ENCODE peak calls at places on chromosomes 16 and 17, in eight cellular contexts. Y is astrocyte of the spinal cord, O is sciatic nerve, H is Calu3, R is activated gamma-delta T cell treated with Interleukin-2 at 50 U/mL for 16 hours, D is stromal cell of bone marrow, L is activated B cell treated with CpG ODN at 0.5 μM for 24 hours, E is germinal center. M is an unnamed sample.

GRCh38 chr16:72844225-72844920 is 203.6 kb downstream of the ZFHX3 start:
- DNase-seq in Y (no peak), O (peak), H (no peak), R (no peak), D (no peak), L (no peak), E (no peak), M (peak)

GRCh38 chr17:29906969-29907368 is 23.1 kb downstream of the SSH2 start:
- DNase-seq in Y (no peak), O (no peak), H (no peak), R (no peak), D (no peak), L (no peak), E (no peak), M (no peak)

GRCh38 chr16:86632206-86632605 is 53.9 kb downstream of the FOXL1 start:
- DNase-seq in Y (no peak), O (peak), H (peak), R (no peak), D (no peak), L (no peak), E (no peak), M (no peak)

GRCh38 chr16:4612474-4612931 is 2.2 kb downstream of the UBALD1 start:
- DNase-seq in Y (no peak), O (no peak), H (no peak), R (no peak), D (no peak), L (no peak), E (no peak), M (no peak)

GRCh38 chr17:1455291-1455747 is 713 bp downstream of the CRK start:
- DNase-seq in Y (peak), O (peak), H (peak), R (peak), D (peak), L (peak), E (peak), M (peak)

GRCh38 chr16:29663020-29663828 is at the start of gene SPN:
- DNase-seq in Y (no peak), O (no peak), H (no peak), R (peak), D (no peak), L (no peak), E (peak), M (peak)

GRCh38 chr16:67462279-67462655 is 18.7 kb downstream of the ATP6V0D1 start:
- DNase-seq in Y (no peak), O (no peak), H (no peak), R (no peak), D (no peak), L (no peak), E (no peak), M (no peak)

GRCh38 chr17:59859444-59860025 is 33.2 kb downstream of the TUBD1 start:
- DNase-seq in Y (peak), O (no peak), H (no peak), R (no peak), D (peak), L (no peak), E (peak), M (peak)

GRCh38 chr16:18931756-18932155 is 5.5 kb upstream of the SMG1 start:
- DNase-seq in Y (no peak), O (no peak), H (no peak), R (no peak), D (no peak), L (no peak), E (no peak), M (no peak)

GRCh38 chr17:62869885-62870580 is 61.9 kb upstream of the MARCHF10 start:
- DNase-seq in Y (peak), O (no peak), H (no peak), R (no peak), D (peak), L (no peak), E (no peak), M (no peak)

GRCh38 chr16:14527411-14528044 is 102.5 kb downstream of the PARN start:
- DNase-seq in Y (no peak), O (no peak), H (no peak), R (no peak), D (peak), L (no peak), E (no peak), M (no peak)

GRCh38 chr17:72455562-72455961 is 334.7 kb downstream of the SOX9 start:
- DNase-seq in Y (no peak), O (no peak), H (peak), R (no peak), D (no peak), L (no peak), E (no peak), M (no peak)

GRCh38 chr17:5763595-5763994 is 179.3 kb upstream of the NLRP1 start:
- DNase-seq in Y (no peak), O (no peak), H (no peak), R (no peak), D (no peak), L (no peak), E (no peak), M (no peak)

GRCh38 chr17:48055531-48056245 is 7.5 kb downstream of the NFE2L1 start:
- DNase-seq in Y (peak), O (peak), H (peak), R (no peak), D (no peak), L (peak), E (peak), M (peak)

GRCh38 chr17:56681561-56682266 is 88.2 kb downstream of the NOG start:
- DNase-seq in Y (peak), O (no peak), H (peak), R (no peak), D (peak), L (no peak), E (no peak), M (no peak)

GRCh38 chr17:27563532-27563931 is 67.5 kb upstream of the LGALS9 start:
- DNase-seq in Y (no peak), O (no peak), H (no peak), R (no peak), D (no peak), L (no peak), E (no peak), M (no peak)

GRCh38 chr16:51875834-51876725 is 670.9 kb downstream of the TOX3 start:
- DNase-seq in Y (no peak), O (no peak), H (no peak), R (no peak), D (no peak), L (no peak), E (no peak), M (no peak)

GRCh38 chr17:77834170-77835115 is 124.1 kb upstream of the TNRC6C start:
- DNase-seq in Y (peak), O (peak), H (peak), R (peak), D (peak), L (peak), E (no peak), M (peak)

GRCh38 chr17:44121997-44122824 is 1.2 kb downstream of the HDAC5 start:
- DNase-seq in Y (no peak), O (no peak), H (no peak), R (no peak), D (no peak), L (no peak), E (no peak), M (no peak)

GRCh38 chr17:43823350-43824084 is 9.4 kb downstream of the MPP3 start:
- DNase-seq in Y (no peak), O (no peak), H (peak), R (no peak), D (no peak), L (no peak), E (no peak), M (no peak)

GRCh38 chr16:26263406-26263805 is 571.6 kb downstream of the HS3ST4 start:
- DNase-seq in Y (no peak), O (no peak), H (no peak), R (no peak), D (no peak), L (no peak), E (no peak), M (no peak)

GRCh38 chr16:30064746-30065111 is 831 bp upstream of the ALDOA start:
- DNase-seq in Y (no peak), O (no peak), H (no peak), R (no peak), D (no peak), L (no peak), E (peak), M (no peak)

GRCh38 chr16:165539-166374 is at the start of gene HBM:
- DNase-seq in Y (no peak), O (no peak), H (no peak), R (no peak), D (no peak), L (no peak), E (no peak), M (no peak)

GRCh38 chr16:78146807-78147206 is 47.4 kb downstream of the WWOX start:
- DNase-seq in Y (no peak), O (no peak), H (no peak), R (no peak), D (no peak), L (no peak), E (no peak), M (no peak)

GRCh38 chr17:61152898-61153297 is 246.7 kb upstream of the TBX2 start:
- DNase-seq in Y (no peak), O (no peak), H (no peak), R (no peak), D (no peak), L (no peak), E (no peak), M (no peak)

GRCh38 chr17:20207295-20207985 is 198.3 kb downstream of the SPECC1 start:
- DNase-seq in Y (no peak), O (no peak), H (no peak), R (no peak), D (no peak), L (no peak), E (no peak), M (no peak)

GRCh38 chr16:30068750-30069574 is 3.4 kb downstream of the ALDOA start:
- DNase-seq in Y (no peak), O (no peak), H (peak), R (peak), D (no peak), L (peak), E (peak), M (no peak)

GRCh38 chr16:4894276-4895150 is 42.4 kb downstream of the PPL start:
- DNase-seq in Y (no peak), O (no peak), H (no peak), R (no peak), D (no peak), L (no peak), E (no peak), M (no peak)

GRCh38 chr16:17555176-17555575 is 84.4 kb upstream of the XYLT1 start:
- DNase-seq in Y (peak), O (no peak), H (no peak), R (no peak), D (peak), L (no peak), E (no peak), M (no peak)

GRCh38 chr17:83181991-83182619 is 102.7 kb downstream of the METRNL start:
- DNase-seq in Y (no peak), O (peak), H (no peak), R (no peak), D (no peak), L (no peak), E (no peak), M (no peak)

GRCh38 chr17:76153640-76154039 is 12.6 kb upstream of the FOXJ1 start:
- DNase-seq in Y (peak), O (no peak), H (no peak), R (no peak), D (no peak), L (no peak), E (no peak), M (no peak)

GRCh38 chr17:40597168-40598020 is 32.1 kb upstream of the CCR7 start:
- DNase-seq in Y (no peak), O (no peak), H (no peak), R (no peak), D (no peak), L (no peak), E (no peak), M (no peak)

GRCh38 chr17:32798938-32799337 is 78.0 kb downstream of the MYO1D start:
- DNase-seq in Y (no peak), O (no peak), H (no peak), R (no peak), D (no peak), L (no peak), E (no peak), M (no peak)

GRCh38 chr16:54286330-54287017 is at the start of gene IRX3:
- DNase-seq in Y (peak), O (peak), H (peak), R (no peak), D (peak), L (no peak), E (no peak), M (no peak)

GRCh38 chr17:1003972-1004768 is 7.2 kb downstream of the TIMM22 start:
- DNase-seq in Y (no peak), O (no peak), H (no peak), R (no peak), D (no peak), L (no peak), E (no peak), M (no peak)

GRCh38 chr16:27455700-27456099 is 53.7 kb downstream of the IL21R start:
- DNase-seq in Y (no peak), O (no peak), H (no peak), R (no peak), D (no peak), L (no peak), E (no peak), M (no peak)

GRCh38 chr17:17935321-17936271 is 36.6 kb downstream of the TOM1L2 start:
- DNase-seq in Y (peak), O (no peak), H (no peak), R (no peak), D (peak), L (no peak), E (no peak), M (no peak)

GRCh38 chr17:82225368-82226029 is 3.3 kb upstream of the SLC16A3 start:
- DNase-seq in Y (no peak), O (no peak), H (no peak), R (no peak), D (no peak), L (no peak), E (no peak), M (no peak)

M was measured in GM10248.